ENCODE peak calls at places on chromosome 5, in six cellular contexts. G, M, C, U, V and P are unnamed samples.

GRCh38 chr5:145854651-145855258 is 18.1 kb downstream of the GRXCR2 start:
- DNase-seq in G (no peak), M (no peak), C (peak), U (peak), V (no peak), P (no peak)

GRCh38 chr5:173689713-173690360 is 73.4 kb upstream of the BOD1 start:
- DNase-seq in G (peak), M (no peak), C (no peak), U (no peak), V (no peak), P (peak)

GRCh38 chr5:126138475-126139005 is 284.7 kb upstream of the GRAMD2B start:
- DNase-seq in G (no peak), M (no peak), C (peak), U (peak), V (no peak), P (no peak)

GRCh38 chr5:126395627-126396026 is 27.6 kb upstream of the GRAMD2B start:
- DNase-seq in G (no peak), M (no peak), C (no peak), U (no peak), V (no peak), P (no peak)

GRCh38 chr5:138212828-138213160 is 329 bp downstream of the CDC23 start:
- DNase-seq in G (no peak), M (no peak), C (peak), U (peak), V (no peak), P (peak)

GRCh38 chr5:138807182-138807581 is 54.0 kb downstream of the CTNNA1 start:
- DNase-seq in G (no peak), M (no peak), C (no peak), U (no peak), V (no peak), P (no peak)

GRCh38 chr5:172004824-172005237 is 1.6 kb downstream of the FBXW11 start:
- DNase-seq in G (no peak), M (no peak), C (peak), U (peak), V (no peak), P (no peak)

GRCh38 chr5:166907314-166907713 is 1384.1 kb upstream of the WWC1 start:
- DNase-seq in G (no peak), M (no peak), C (peak), U (peak), V (no peak), P (no peak)

GRCh38 chr5:2441496-2442180 is 309.8 kb downstream of the IRX2 start:
- DNase-seq in G (no peak), M (no peak), C (no peak), U (no peak), V (no peak), P (no peak)

GRCh38 chr5:149282966-149283332 is 11.3 kb downstream of the AFAP1L1 start:
- DNase-seq in G (no peak), M (no peak), C (no peak), U (no peak), V (no peak), P (no peak)

GRCh38 chr5:96781031-96781733 is 26.6 kb downstream of the ERAP1 start:
- DNase-seq in G (no peak), M (no peak), C (peak), U (peak), V (no peak), P (no peak)

GRCh38 chr5:11620172-11620571 is 284.1 kb downstream of the CTNND2 start:
- DNase-seq in G (no peak), M (no peak), C (no peak), U (no peak), V (no peak), P (no peak)

DNA sequence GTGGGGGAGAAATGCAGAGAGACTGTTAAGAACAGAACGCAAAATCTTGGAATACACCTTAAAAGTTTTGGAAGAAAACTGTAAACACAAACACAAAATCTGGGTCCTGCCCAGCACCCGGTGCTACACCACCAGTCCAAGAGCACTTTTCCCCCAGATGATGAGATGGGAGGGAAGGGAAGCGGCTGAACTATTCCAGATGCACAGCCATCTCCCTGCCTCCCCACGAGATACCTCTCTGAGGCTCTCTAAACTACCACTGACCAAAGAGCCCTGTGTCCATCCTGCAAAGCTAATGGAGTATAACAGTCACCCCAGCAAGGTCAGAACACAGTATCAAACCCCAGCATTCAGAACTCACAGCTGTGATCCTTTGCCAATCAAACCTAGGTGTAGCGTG is 8.0 kb downstream of the SPARC start:
- DNase-seq in G (no peak), M (no peak), C (peak), U (no peak), V (no peak), P (no peak)
- H3K4me3 ChIP-seq in G (no peak), M (no peak), C (no peak), U (no peak), V (no peak), P (no peak)

DNA sequence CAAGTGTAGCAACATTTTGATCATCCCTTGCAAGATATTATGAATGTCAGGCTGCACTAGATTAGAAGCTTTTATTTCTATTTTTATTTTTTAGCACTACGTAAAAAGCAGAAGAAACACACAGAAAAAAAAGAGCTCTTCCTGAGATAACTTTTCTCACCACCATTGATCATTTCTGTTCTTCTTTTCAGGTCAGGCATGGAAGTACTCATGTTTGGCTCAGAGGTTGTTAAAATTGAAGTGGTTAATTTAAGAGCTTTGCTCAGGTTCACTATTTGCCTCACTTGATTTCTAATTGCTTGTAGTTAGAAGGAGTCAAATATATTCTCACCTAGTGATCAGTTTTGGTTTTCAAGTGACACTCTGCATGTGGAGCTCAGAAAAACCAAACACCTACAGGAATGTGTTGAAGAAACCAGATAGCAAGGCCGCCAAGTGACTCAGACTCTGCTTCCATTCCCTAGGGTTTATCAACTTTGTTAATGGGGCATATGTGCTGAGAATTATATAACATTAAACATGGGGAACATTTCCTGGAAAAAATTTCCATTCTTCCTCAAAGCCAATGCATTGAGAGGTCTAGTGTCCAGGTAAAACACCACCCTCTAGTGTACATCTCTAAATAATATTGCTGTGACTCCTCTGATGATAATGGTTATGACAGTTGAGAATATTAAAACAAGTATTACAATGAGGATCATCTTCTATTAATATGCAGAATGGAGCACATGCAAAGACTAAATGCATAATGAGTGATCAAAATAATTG is 679.7 kb downstream of the CETN3 start:
- DNase-seq in G (no peak), M (no peak), C (peak), U (peak), V (no peak), P (peak)
- H3K4me3 ChIP-seq in G (no peak), M (no peak), C (no peak), U (no peak), V (no peak), P (no peak)

DNA sequence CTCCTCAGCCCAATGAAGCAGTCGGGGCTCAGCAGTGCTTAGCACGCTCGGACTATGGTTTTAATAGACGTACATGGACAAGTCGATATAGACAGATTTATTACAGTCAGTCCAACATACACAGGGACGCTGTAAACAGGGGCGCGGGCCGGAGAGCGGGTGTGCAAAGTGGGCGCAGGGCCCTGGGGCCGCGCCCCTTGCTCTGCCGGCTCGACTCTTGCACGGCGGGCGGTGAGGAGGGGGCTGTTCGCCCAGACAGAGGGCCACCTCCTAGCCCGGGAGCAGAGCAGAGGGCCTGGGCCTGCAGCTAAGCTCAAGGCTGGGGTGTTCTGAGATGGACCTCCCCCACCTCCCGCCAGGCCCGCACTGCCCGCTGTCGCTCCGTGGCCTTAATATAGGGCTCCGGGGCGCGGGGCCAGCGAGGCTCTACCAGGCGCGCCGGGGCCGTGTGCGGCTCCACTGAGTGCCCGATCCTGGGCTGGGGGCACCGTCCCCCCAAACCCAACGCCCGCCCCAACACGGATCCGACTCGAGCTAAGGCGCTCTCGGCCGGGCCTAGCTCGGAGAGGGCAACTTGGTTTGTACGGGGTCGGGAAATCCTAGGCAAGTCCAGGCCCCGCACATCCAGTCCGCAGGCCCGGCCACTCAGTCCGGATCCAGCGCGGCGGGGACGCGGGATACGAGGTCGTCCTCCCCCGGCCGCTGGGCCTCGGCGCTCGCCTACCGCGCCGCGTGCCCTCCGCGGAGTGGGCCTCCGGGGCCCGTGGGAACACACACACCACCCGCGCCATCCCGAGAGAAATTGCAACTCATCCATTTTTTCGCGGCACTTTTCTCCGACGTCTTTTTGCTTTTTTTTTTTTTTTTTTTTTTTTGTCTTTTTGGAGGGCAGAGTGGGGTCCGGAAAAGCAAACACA is 6.1 kb downstream of the PITX1 start:
- DNase-seq in G (no peak), M (peak), C (no peak), U (no peak), V (no peak), P (no peak)
- H3K4me3 ChIP-seq in G (no peak), M (no peak), C (no peak), U (no peak), V (no peak), P (no peak)

GRCh38 chr5:135038829-135039525 is 4.9 kb upstream of the PITX1 start:
- DNase-seq in G (no peak), M (peak), C (no peak), U (no peak), V (no peak), P (no peak)

GRCh38 chr5:135036405-135036804 is 2.4 kb upstream of the PITX1 start:
- DNase-seq in G (no peak), M (peak), C (no peak), U (no peak), V (no peak), P (no peak)

GRCh38 chr5:135037519-135038201 is 3.6 kb upstream of the PITX1 start:
- DNase-seq in G (no peak), M (peak), C (no peak), U (no peak), V (no peak), P (no peak)

GRCh38 chr5:135039526-135040296 is 5.7 kb upstream of the PITX1 start:
- DNase-seq in G (no peak), M (peak), C (no peak), U (no peak), V (no peak), P (no peak)

DNA sequence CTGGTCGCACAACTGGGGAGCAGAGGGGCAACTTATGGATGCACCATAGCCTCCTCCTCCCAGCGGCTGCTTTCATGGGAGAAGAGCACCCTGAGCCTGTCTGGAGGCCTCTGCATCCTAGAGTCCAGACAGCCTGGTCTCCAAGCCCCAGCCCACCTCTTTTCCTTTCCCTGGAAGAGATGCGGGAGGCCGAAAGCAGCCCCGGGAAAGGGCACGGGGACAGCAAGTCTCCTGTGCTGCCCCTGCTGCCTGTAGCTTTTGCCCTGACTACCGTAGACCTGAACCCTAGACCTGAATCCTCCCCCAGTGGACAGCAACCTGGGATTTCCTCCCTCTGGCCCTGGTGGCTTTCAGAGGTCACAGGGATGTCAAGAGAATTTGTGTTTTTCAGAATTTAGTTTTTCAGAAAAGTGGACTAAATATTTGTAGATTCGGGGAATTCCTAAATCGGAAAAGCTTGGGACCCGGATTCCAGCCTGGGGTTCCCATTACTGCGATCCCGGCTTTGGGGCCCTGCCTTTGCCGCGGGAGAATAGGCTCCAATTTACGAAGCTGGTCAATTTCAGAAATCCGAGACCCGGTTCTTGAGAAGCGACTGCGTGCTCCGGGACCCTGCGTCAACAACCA is 4.3 kb upstream of the PITX1 start:
- DNase-seq in G (no peak), M (peak), C (no peak), U (no peak), V (no peak), P (no peak)
- H3K4me3 ChIP-seq in G (no peak), M (no peak), C (no peak), U (no peak), V (no peak), P (no peak)

GRCh38 chr5:55986931-55987330 is 7.8 kb downstream of the IL6ST start:
- DNase-seq in G (no peak), M (no peak), C (no peak), U (no peak), V (no peak), P (no peak)

GRCh38 chr5:55982957-55983381 is 11.8 kb downstream of the IL6ST start:
- DNase-seq in G (no peak), M (no peak), C (no peak), U (peak), V (no peak), P (peak)

GRCh38 chr5:55985181-55985580 is 9.6 kb downstream of the IL6ST start:
- DNase-seq in G (no peak), M (no peak), C (no peak), U (no peak), V (no peak), P (no peak)

GRCh38 chr5:55988979-55989612 is 5.7 kb downstream of the IL6ST start:
- DNase-seq in G (no peak), M (no peak), C (no peak), U (no peak), V (no peak), P (no peak)

DNA sequence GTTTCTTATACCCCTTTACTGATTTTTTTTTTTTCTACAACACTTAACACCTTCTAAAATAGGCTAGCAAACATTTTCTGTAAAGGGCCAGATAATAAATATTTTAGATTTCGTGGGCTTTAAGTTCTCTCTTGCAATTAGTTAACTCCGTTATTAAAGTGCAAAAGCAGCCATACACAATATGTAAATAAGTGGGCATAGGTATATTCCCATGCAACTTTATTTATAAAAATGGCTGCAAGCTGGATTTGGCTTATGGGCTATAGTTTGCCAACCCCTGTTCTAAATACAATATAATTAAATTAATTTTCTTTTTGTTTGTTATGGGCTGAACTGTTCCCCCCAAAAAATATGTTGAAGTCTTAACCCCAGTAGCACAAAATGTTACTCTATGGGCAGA is 10.8 kb downstream of the IL6ST start:
- DNase-seq in G (no peak), M (no peak), C (no peak), U (no peak), V (no peak), P (no peak)
- H3K4me3 ChIP-seq in G (no peak), M (no peak), C (no peak), U (no peak), V (no peak), P (no peak)